ENCODE peak calls at places on chromosome 21, in nine cellular contexts. B, H, V, P, L, O, E, F and N are unnamed samples.

GRCh38 chr21:35478096-35479080 is 429.3 kb upstream of the RUNX1 start:
- DNase-seq in F (no peak), B (no peak), L (no peak), E (no peak), O (no peak), V (no peak), P (no peak), H (no peak), N (no peak)

GRCh38 chr21:33828083-33828482 is 87.5 kb downstream of the ATP5PO start:
- DNase-seq in H (no peak), V (no peak), F (no peak), L (no peak), B (no peak), E (no peak), O (no peak), P (no peak), N (no peak)

GRCh38 chr21:16022121-16022520 is 292.3 kb downstream of the USP25 start:
- DNase-seq in F (no peak), O (no peak), P (no peak), V (no peak), H (no peak), E (no peak), L (no peak), B (no peak), N (no peak)

GRCh38 chr21:42413500-42413899 is 9.8 kb downstream of the UBASH3A start:
- DNase-seq in O (no peak), L (no peak), F (no peak), H (no peak), E (no peak), V (no peak), B (no peak), P (no peak), N (no peak)

GRCh38 chr21:41847066-41847804 is 31.9 kb downstream of the PRDM15 start:
- DNase-seq in E (no peak), P (peak; percentile 41), O (no peak), H (no peak), B (no peak), L (no peak), V (peak; percentile 60), F (no peak), N (peak; percentile 32)

GRCh38 chr21:41926068-41926806 is 27.6 kb downstream of the C2CD2 start:
- DNase-seq in E (peak; percentile 54), F (no peak), P (no peak), H (peak; percentile 39), B (peak; percentile 94), V (peak; percentile 64), O (peak; percentile 82), L (no peak), N (peak; percentile 76)

GRCh38 chr21:41973861-41974751 is 20.3 kb upstream of the C2CD2 start:
- DNase-seq in L (no peak), O (peak; percentile 76), P (no peak), E (no peak), F (no peak), H (no peak), V (peak; percentile 69), B (no peak), N (no peak)

GRCh38 chr21:41861987-41862386 is 17.2 kb downstream of the PRDM15 start:
- DNase-seq in V (peak; percentile 54), H (no peak), B (no peak), E (no peak), F (no peak), L (no peak), P (no peak), O (peak; percentile 69), N (no peak)

GRCh38 chr21:42578761-42579415 is 65.2 kb downstream of the SLC37A1 start:
- DNase-seq in B (no peak), E (no peak), P (no peak), V (no peak), O (no peak), F (no peak), L (no peak), H (no peak), N (no peak)

GRCh38 chr21:21165063-21165645 is 166.9 kb downstream of the NCAM2 start:
- DNase-seq in B (no peak), F (no peak), L (peak; percentile 14), V (no peak), H (no peak), P (no peak), O (no peak), E (no peak), N (peak; percentile 94)

GRCh38 chr21:41562101-41563000 is 54.4 kb upstream of the TMPRSS2 start:
- DNase-seq in O (no peak), B (peak; percentile 5), V (no peak), F (no peak), L (no peak), H (no peak), P (no peak), E (no peak), N (peak; percentile 61)

GRCh38 chr21:33897739-33898138 is 17.9 kb downstream of the ATP5PO start:
- DNase-seq in F (no peak), E (no peak), O (no peak), B (no peak), V (no peak), P (no peak), H (no peak), L (no peak), N (no peak)

GRCh38 chr21:15688016-15688415 is 41.8 kb upstream of the USP25 start:
- DNase-seq in E (no peak), V (no peak), O (no peak), P (no peak), H (no peak), B (no peak), F (no peak), L (no peak), N (peak; percentile 46)

GRCh38 chr21:32406405-32406804 is 6.1 kb upstream of the EVA1C start:
- DNase-seq in V (no peak), O (no peak), B (no peak), F (no peak), P (no peak), H (no peak), E (no peak), L (no peak), N (no peak)

GRCh38 chr21:41730399-41730798 is 36.5 kb downstream of the RIPK4 start:
- DNase-seq in L (no peak), H (no peak), F (no peak), E (no peak), B (no peak), O (no peak), V (no peak), P (no peak), N (no peak)

GRCh38 chr21:29513535-29513934 is 214.8 kb downstream of the BACH1 start:
- DNase-seq in H (no peak), L (no peak), E (no peak), V (no peak), F (no peak), B (no peak), P (no peak), O (no peak), N (no peak)

GRCh38 chr21:41931041-41931451 is 22.8 kb downstream of the C2CD2 start:
- DNase-seq in P (no peak), E (peak; percentile 29), F (no peak), B (no peak), O (no peak), V (no peak), L (no peak), H (no peak), N (no peak)

GRCh38 chr21:35738342-35738961 is 321.9 kb downstream of the SETD4 start:
- DNase-seq in L (no peak), B (no peak), O (no peak), P (no peak), V (no peak), F (no peak), E (peak; percentile 18), H (peak; percentile 27), N (peak; percentile 38)

GRCh38 chr21:35796834-35797233 is 263.5 kb downstream of the SETD4 start:
- DNase-seq in P (no peak), B (no peak), H (peak; percentile 64), L (no peak), V (no peak), F (no peak), E (no peak), O (no peak), N (no peak)

GRCh38 chr21:33968082-33968997 is 52.7 kb upstream of the ATP5PO start:
- DNase-seq in E (peak; percentile 40), V (peak; percentile 64), H (peak; percentile 90), L (no peak), P (peak; percentile 34), O (peak; percentile 80), F (no peak), B (no peak), N (peak; percentile 85)

DNA sequence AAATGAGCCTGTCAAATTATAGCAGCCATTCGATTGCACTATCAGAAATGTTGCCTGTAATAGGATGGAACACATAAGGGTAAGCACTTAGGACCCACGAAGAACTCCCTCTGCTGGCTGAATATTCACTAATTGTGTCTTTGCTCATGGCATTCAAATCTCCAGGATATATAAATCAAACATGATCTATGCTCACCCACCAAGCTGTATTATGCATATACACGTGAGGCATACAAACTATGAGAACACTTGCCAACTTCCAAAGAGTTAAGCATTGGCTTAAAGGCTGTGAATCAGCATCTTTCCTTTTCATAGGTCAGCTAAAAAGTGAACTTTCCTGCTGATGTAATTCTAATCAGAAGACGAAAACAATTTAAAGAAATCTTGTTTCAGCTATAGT is 34.5 kb downstream of the TMPRSS15 start:
- DNase-seq in O (peak; percentile 63), H (peak; percentile 59), L (peak; percentile 15), P (peak; percentile 61), F (no peak), B (peak; percentile 80), E (peak; percentile 34), V (peak; percentile 54), N (no peak)
- TF ChIP-seq EZH2phosphoT487 in O (no peak), H (no peak), L (no peak), P (no peak), F (no peak), B (no peak), E (no peak), V (no peak), N (no peak)

DNA sequence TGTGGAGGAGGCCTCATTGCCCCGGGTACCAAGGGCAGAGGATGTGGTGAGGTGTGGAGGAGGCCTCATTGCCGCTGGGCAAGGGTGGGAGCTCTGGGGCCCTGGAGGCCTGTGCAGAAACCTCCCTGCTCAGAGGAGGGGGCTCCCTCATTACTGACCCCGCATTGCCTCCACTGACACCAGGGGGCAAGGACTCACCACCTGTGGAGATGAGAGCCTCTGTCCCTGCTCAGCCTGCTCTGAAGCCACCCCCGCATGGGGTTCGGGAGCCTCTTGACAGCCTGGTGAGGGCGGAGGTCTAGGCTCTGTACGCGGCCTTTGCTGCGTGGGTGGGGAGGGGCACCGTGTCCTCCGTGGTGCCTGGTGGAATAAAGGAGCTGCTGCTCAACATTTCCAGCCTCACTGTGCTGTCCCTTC is 95.0 kb upstream of the COL6A1 start:
- DNase-seq in F (no peak), V (no peak), P (no peak), L (no peak), B (no peak), E (no peak), H (no peak), O (no peak), N (no peak)
- H3K27ac ChIP-seq in F (no peak overlapping the region), V (no peak overlapping the region), P (no peak overlapping the region), L (no peak overlapping the region), B (no peak overlapping the region), E (no peak overlapping the region), H (no peak overlapping the region), O (no peak overlapping the region), N (no peak overlapping the region)

GRCh38 chr21:38659936-38660332 is 145.8 kb upstream of the ETS2 start:
- DNase-seq in E (no peak), F (no peak), B (no peak), V (peak; percentile 22), H (no peak), O (no peak), P (no peak), L (no peak), N (no peak)
- H3K4me3 ChIP-seq in E (peak overlapping the region; percentile 44), F (no peak overlapping the region), B (no peak overlapping the region), V (peak overlapping the region; percentile 66), H (no peak overlapping the region), O (no peak overlapping the region), P (peak overlapping the region; percentile 46), L (no peak overlapping the region), N (peak overlapping the region; percentile 73)

GRCh38 chr21:37207441-37208009 is 59.6 kb downstream of the VPS26C start:
- DNase-seq in O (no peak), P (no peak), H (peak; percentile 47), E (no peak), B (peak; percentile 53), L (peak; percentile 47), V (no peak), F (peak; percentile 59), N (peak; percentile 77)
- TF ChIP-seq EZH2phosphoT487 in O (no peak), P (no peak), H (no peak), E (no peak), B (no peak), L (no peak), V (no peak), F (no peak), N (no peak)